ENCODE peak calls at places on chromosome 7, in nine cellular contexts. C is stomach, X is KBM-7, L is cardiac fibroblast, I is RPMI7951, F is mesendoderm, G is NT2/D1, R is putamen, H is iris pigment epithelial cell. E is an unnamed sample.

GRCh38 chr7:68892211-68892610 is 706.1 kb upstream of the AUTS2 start:
- DNase-seq in C (no peak), X (no peak), L (no peak), I (peak), F (peak), G (no peak), R (no peak), H (peak), E (no peak)

GRCh38 chr7:85529197-85529596 is 342.3 kb upstream of the SEMA3D start:
- DNase-seq in C (peak), X (no peak), L (peak), I (no peak), F (peak), G (no peak), R (no peak), H (peak), E (no peak)

GRCh38 chr7:122688385-122688998 is 10.4 kb downstream of the RNF133 start:
- DNase-seq in C (no peak), X (no peak), L (no peak), I (no peak), F (no peak), G (no peak), R (no peak), H (no peak), E (no peak)

GRCh38 chr7:43637114-43637806 is 54.4 kb downstream of the STK17A start:
- DNase-seq in C (no peak), X (no peak), L (no peak), I (peak), F (no peak), G (no peak), R (no peak), H (peak), E (peak)

GRCh38 chr7:77727936-77728701 is 31.9 kb downstream of the RSBN1L start:
- DNase-seq in C (no peak), X (peak), L (peak), I (peak), F (peak), G (no peak), R (no peak), H (peak), E (peak)

GRCh38 chr7:111071556-111071955 is 19.4 kb upstream of the LRRN3 start:
- DNase-seq in C (no peak), X (no peak), L (no peak), I (no peak), F (no peak), G (no peak), R (no peak), H (no peak), E (peak)

GRCh38 chr7:105934577-105935185 is 28.4 kb upstream of the CDHR3 start:
- DNase-seq in C (peak), X (peak), L (peak), I (peak), F (peak), G (peak), R (no peak), H (peak), E (peak)

GRCh38 chr7:33616752-33617151 is 288.6 kb upstream of the BMPER start:
- DNase-seq in C (no peak), X (no peak), L (no peak), I (no peak), F (no peak), G (no peak), R (no peak), H (no peak), E (no peak)

GRCh38 chr7:141076377-141076776 is 2.5 kb downstream of the TMEM178B start:
- DNase-seq in C (no peak), X (no peak), L (no peak), I (peak), F (peak), G (no peak), R (no peak), H (no peak), E (no peak)

GRCh38 chr7:28629216-28629848 is 217.0 kb downstream of the CREB5 start:
- DNase-seq in C (no peak), X (no peak), L (peak), I (peak), F (no peak), G (no peak), R (no peak), H (peak), E (no peak)

GRCh38 chr7:158084555-158084954 is 503.1 kb downstream of the PTPRN2 start:
- DNase-seq in C (no peak), X (no peak), L (no peak), I (no peak), F (no peak), G (no peak), R (no peak), H (no peak), E (no peak)

GRCh38 chr7:92680458-92680857 is 90.3 kb upstream of the FAM133B start:
- DNase-seq in C (no peak), X (no peak), L (no peak), I (no peak), F (no peak), G (no peak), R (no peak), H (peak), E (peak)

GRCh38 chr7:34153680-34154270 is 248.4 kb downstream of the BMPER start:
- DNase-seq in C (no peak), X (no peak), L (no peak), I (no peak), F (no peak), G (no peak), R (no peak), H (peak), E (no peak)

GRCh38 chr7:95596183-95597135 is at the start of gene PDK4:
- DNase-seq in C (peak), X (no peak), L (peak), I (peak), F (peak), G (peak), R (peak), H (peak), E (peak)

GRCh38 chr7:91034459-91035368 is 229.5 kb upstream of the FZD1 start:
- DNase-seq in C (peak), X (peak), L (peak), I (peak), F (peak), G (peak), R (peak), H (peak), E (peak)

GRCh38 chr7:91759205-91759863 is 121.2 kb downstream of the MTERF1 start:
- DNase-seq in C (peak), X (no peak), L (peak), I (no peak), F (peak), G (peak), R (no peak), H (peak), E (no peak)

GRCh38 chr7:141012696-141013344 is 1.9 kb downstream of the MRPS33 start:
- DNase-seq in C (no peak), X (no peak), L (no peak), I (peak), F (peak), G (no peak), R (no peak), H (peak), E (no peak)

GRCh38 chr7:92244803-92245486 is 769 bp downstream of the KRIT1 start:
- DNase-seq in C (no peak), X (no peak), L (peak), I (no peak), F (no peak), G (no peak), R (no peak), H (no peak), E (no peak)

GRCh38 chr7:94314526-94314925 is 80.2 kb upstream of the COL1A2 start:
- DNase-seq in C (no peak), X (no peak), L (no peak), I (no peak), F (no peak), G (no peak), R (no peak), H (no peak), E (peak)

GRCh38 chr7:46713868-46714596 is 793.0 kb upstream of the IGFBP3 start:
- DNase-seq in C (peak), X (no peak), L (peak), I (peak), F (no peak), G (no peak), R (peak), H (peak), E (no peak)

GRCh38 chr7:90119178-90119971 is 34.9 kb upstream of the STEAP1 start:
- DNase-seq in C (no peak), X (no peak), L (peak), I (peak), F (peak), G (peak), R (peak), H (peak), E (peak)

GRCh38 chr7:14294637-14295036 is 305.2 kb upstream of the ETV1 start:
- DNase-seq in C (no peak), X (no peak), L (no peak), I (no peak), F (no peak), G (no peak), R (no peak), H (no peak), E (peak)

GRCh38 chr7:79837915-79838314 is 296.7 kb upstream of the GNAI1 start:
- DNase-seq in C (no peak), X (no peak), L (peak), I (no peak), F (peak), G (no peak), R (no peak), H (peak), E (no peak)

GRCh38 chr7:28419717-28420116 is 7.4 kb downstream of the CREB5 start:
- DNase-seq in C (no peak), X (no peak), L (peak), I (peak), F (no peak), G (no peak), R (no peak), H (peak), E (no peak)

GRCh38 chr7:136657332-136657942 is 211.0 kb upstream of the CHRM2 start:
- DNase-seq in C (no peak), X (no peak), L (no peak), I (no peak), F (no peak), G (no peak), R (no peak), H (peak), E (peak)

GRCh38 chr7:96723622-96724021 is 14.0 kb upstream of the SEM1 start:
- DNase-seq in C (no peak), X (no peak), L (no peak), I (peak), F (no peak), G (peak), R (no peak), H (peak), E (peak)

GRCh38 chr7:113797420-113797995 is 121.3 kb downstream of the PPP1R3A start:
- DNase-seq in C (no peak), X (no peak), L (no peak), I (no peak), F (no peak), G (no peak), R (no peak), H (no peak), E (no peak)

GRCh38 chr7:44639701-44640321 is 33.4 kb downstream of the OGDH start:
- DNase-seq in C (no peak), X (no peak), L (peak), I (peak), F (peak), G (peak), R (no peak), H (peak), E (peak)

GRCh38 chr7:135168001-135168400 is 2.5 kb downstream of the CYREN start:
- DNase-seq in C (no peak), X (no peak), L (no peak), I (no peak), F (no peak), G (no peak), R (no peak), H (no peak), E (no peak)

GRCh38 chr7:144027070-144027469 is 21.7 kb upstream of the OR2A5 start:
- DNase-seq in C (no peak), X (peak), L (peak), I (peak), F (peak), G (no peak), R (no peak), H (peak), E (peak)

GRCh38 chr7:38413784-38414183 is 140.3 kb upstream of the TARP start:
- DNase-seq in C (no peak), X (peak), L (no peak), I (no peak), F (no peak), G (no peak), R (no peak), H (no peak), E (no peak)

GRCh38 chr7:27586825-27587224 is 75.9 kb downstream of the HIBADH start:
- DNase-seq in C (no peak), X (no peak), L (no peak), I (no peak), F (no peak), G (no peak), R (peak), H (no peak), E (peak)

GRCh38 chr7:74256446-74257408 is 2.5 kb upstream of the RFC2 start:
- DNase-seq in C (no peak), X (peak), L (peak), I (peak), F (no peak), G (no peak), R (no peak), H (peak), E (no peak)

GRCh38 chr7:82559203-82559805 is 115.7 kb upstream of the CACNA2D1 start:
- DNase-seq in C (peak), X (no peak), L (no peak), I (no peak), F (peak), G (no peak), R (no peak), H (no peak), E (no peak)

GRCh38 chr7:143448429-143448828 is 5.2 kb downstream of the TAS2R60 start:
- DNase-seq in C (no peak), X (no peak), L (no peak), I (no peak), F (no peak), G (no peak), R (no peak), H (no peak), E (no peak)

GRCh38 chr7:92833766-92834605 is 2.4 kb downstream of the CDK6 start:
- DNase-seq in C (peak), X (peak), L (peak), I (peak), F (peak), G (peak), R (peak), H (peak), E (peak)

GRCh38 chr7:10767771-10768170 is 205.9 kb upstream of the PHF14 start:
- DNase-seq in C (no peak), X (no peak), L (no peak), I (no peak), F (peak), G (no peak), R (no peak), H (peak), E (no peak)

GRCh38 chr7:34842782-34843181 is 184.8 kb downstream of the NPSR1 start:
- DNase-seq in C (no peak), X (no peak), L (peak), I (peak), F (no peak), G (no peak), R (peak), H (peak), E (no peak)

GRCh38 chr7:39465055-39465929 is 100.9 kb upstream of the YAE1 start:
- DNase-seq in C (peak), X (peak), L (peak), I (peak), F (peak), G (peak), R (peak), H (peak), E (peak)

E was measured in A673.